ENCODE peak calls at places on chromosome 4, in six cellular contexts. D is activated T-helper 9 cell treated with anti-CD3 and anti-CD28 coated beads, Interleukin-2, amount 50 U/mL, for 16 hours; C is RKO; P is glutamatergic neuron; F is activated naive CD4-positive, alpha-beta T cell treated with anti-CD3 and anti-CD28 coated beads, Interleukin-2, amount 50 U/mL, for 72 hours; J is NCI-H345. B is an unnamed sample.

GRCh38 chr4:1413687-1414479 is 7.6 kb upstream of the NKX1-1 start:
- DNase-seq in F (no peak), D (no peak), P (peak), J (no peak), C (no peak), B (no peak)

GRCh38 chr4:55125763-55126541 is 557 bp upstream of the KDR start:
- DNase-seq in D (no peak), F (no peak), P (peak), C (no peak), J (peak), B (no peak)

GRCh38 chr4:132557660-132558059 is 591.4 kb upstream of the PCDH10 start:
- DNase-seq in P (no peak), F (no peak), D (no peak), C (peak), J (no peak), B (no peak)

GRCh38 chr4:81827568-81828202 is 356.0 kb upstream of the RASGEF1B start:
- DNase-seq in P (no peak), D (no peak), C (peak), F (peak), J (no peak), B (no peak)

GRCh38 chr4:7161721-7162214 is 30.6 kb upstream of the SORCS2 start:
- DNase-seq in F (no peak), P (no peak), D (no peak), J (no peak), C (no peak), B (no peak)

GRCh38 chr4:95114521-95114920 is 356.8 kb downstream of the BMPR1B start:
- DNase-seq in P (no peak), C (no peak), J (no peak), F (no peak), D (no peak), B (no peak)

GRCh38 chr4:12729384-12729783 is 754.8 kb downstream of the RAB28 start:
- DNase-seq in F (no peak), P (no peak), J (peak), D (no peak), C (peak), B (no peak)

GRCh38 chr4:142475663-142476062 is 370.4 kb downstream of the INPP4B start:
- DNase-seq in F (no peak), P (no peak), J (no peak), C (no peak), D (no peak), B (no peak)

GRCh38 chr4:7332216-7333023 is 102.3 kb downstream of the PSAPL1 start:
- DNase-seq in P (no peak), J (no peak), F (no peak), C (no peak), D (no peak), B (no peak)

GRCh38 chr4:118265312-118266144 is 87.3 kb downstream of the PRSS12 start:
- DNase-seq in C (no peak), D (no peak), P (peak), F (peak), J (peak), B (no peak)

GRCh38 chr4:25702848-25703247 is 47.2 kb downstream of the SLC34A2 start:
- DNase-seq in J (peak), C (no peak), D (no peak), P (no peak), F (no peak), B (no peak)

GRCh38 chr4:23233596-23233995 is 540.9 kb downstream of the GBA3 start:
- DNase-seq in F (no peak), D (no peak), C (no peak), P (no peak), J (no peak), B (no peak)

GRCh38 chr4:1683371-1683902 is 676 bp downstream of the FAM53A start:
- DNase-seq in C (peak), J (peak), P (peak), F (no peak), D (no peak), B (no peak)

GRCh38 chr4:186918466-186918865 is 194.8 kb upstream of the FAT1 start:
- DNase-seq in F (no peak), P (no peak), J (no peak), C (no peak), D (no peak), B (no peak)

GRCh38 chr4:76964769-76965168 is 15.2 kb downstream of the SEPTIN11 start:
- DNase-seq in C (no peak), P (no peak), J (no peak), F (no peak), D (no peak), B (no peak)